ENCODE peak calls at places on chromosomes 2 and 18, in five cellular contexts. G is AG09319, U is GM12864, Z is neural crest cell, I is HFFc6. J is an unnamed sample.

GRCh38 chr2:3522851-3523481 is 3.6 kb upstream of the ADI1 start:
- DNase-seq in G (no peak), U (no peak), Z (no peak), I (no peak), J (no peak)

GRCh38 chr2:9984861-9985480 is 33.5 kb downstream of the GRHL1 start:
- DNase-seq in G (no peak), U (no peak), Z (no peak), I (peak; percentile 75), J (no peak)

GRCh38 chr2:5121677-5122076 is 570.5 kb upstream of the SOX11 start:
- DNase-seq in G (no peak), U (no peak), Z (peak; percentile 13), I (no peak), J (no peak)

GRCh38 chr18:75455249-75456183 is 28.0 kb upstream of the SMIM21 start:
- DNase-seq in G (no peak), U (no peak), Z (peak; percentile 32), I (no peak), J (no peak)

GRCh38 chr18:22152093-22152492 is 17.3 kb upstream of the GATA6 start:
- DNase-seq in G (no peak), U (no peak), Z (no peak), I (no peak), J (no peak)

GRCh38 chr2:231671617-231672350 is 36.5 kb upstream of the PTMA start:
- DNase-seq in G (no peak), U (peak; percentile 88), Z (no peak), I (no peak), J (no peak)

GRCh38 chr2:71282493-71282892 is 49.1 kb upstream of the ZNF638 start:
- DNase-seq in G (no peak), U (no peak), Z (no peak), I (peak; percentile 1), J (no peak)

GRCh38 chr2:68383778-68384177 is 18.7 kb downstream of the PLEK start:
- DNase-seq in G (no peak), U (no peak), Z (no peak), I (no peak), J (no peak)

GRCh38 chr2:140863713-140864112 is 1267.1 kb downstream of the LRP1B start:
- DNase-seq in G (no peak), U (peak; percentile 3), Z (no peak), I (peak; percentile 27), J (no peak)

GRCh38 chr2:120388222-120389035 is 42.5 kb downstream of the INHBB start:
- DNase-seq in G (no peak), U (no peak), Z (no peak), I (no peak), J (peak; percentile 17)

GRCh38 chr2:217834744-217835513 is 167.9 kb downstream of the TNS1 start:
- DNase-seq in G (no peak), U (no peak), Z (no peak), I (peak; percentile 36), J (no peak)

GRCh38 chr2:55157474-55157884 is 74.6 kb downstream of the CLHC1 start:
- DNase-seq in G (no peak), U (no peak), Z (no peak), I (peak; percentile 70), J (no peak)

GRCh38 chr2:106129150-106129549 is 65.0 kb downstream of the UXS1 start:
- DNase-seq in G (no peak), U (no peak), Z (no peak), I (no peak), J (no peak)

GRCh38 chr2:100070078-100070477 is 72.3 kb downstream of the AFF3 start:
- DNase-seq in G (no peak), U (no peak), Z (no peak), I (no peak), J (no peak)

GRCh38 chr2:219537657-219538487 is 5.7 kb downstream of the CHPF start:
- DNase-seq in G (no peak), U (no peak), Z (no peak), I (no peak), J (no peak)
- TF ChIP-seq CTCF in G (no peak), U (no peak), Z (no peak), I (peak; percentile 12), J (no peak)

DNA sequence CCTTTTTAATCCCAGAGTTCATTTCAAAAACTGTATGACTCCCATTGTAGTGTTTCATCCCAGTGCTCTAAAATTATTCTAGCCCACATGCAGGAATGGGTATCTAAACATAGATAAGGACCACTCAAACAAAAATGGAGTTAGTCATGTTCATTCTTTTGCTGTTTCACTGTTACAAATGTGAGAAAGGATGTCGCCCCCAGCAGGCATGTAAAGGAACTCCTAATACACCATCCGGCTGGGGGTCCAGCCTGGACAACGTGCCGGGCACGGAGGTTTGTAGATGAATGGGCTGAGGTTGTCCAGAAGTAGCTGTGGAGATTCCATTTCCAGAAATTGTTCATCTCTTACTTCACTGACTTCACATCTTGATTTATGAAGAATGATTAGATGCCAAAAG is 101.9 kb upstream of the RAB12 start:
- DNase-seq in G (no peak), U (no peak), Z (peak; percentile 8), I (no peak), J (no peak)
- TF ChIP-seq CTCF in G (no peak), U (peak; percentile 48), Z (peak; percentile 48), I (peak; percentile 64), J (peak; percentile 19)

GRCh38 chr2:58569460-58570185 is 328.5 kb upstream of the FANCL start:
- DNase-seq in G (no peak), U (peak; percentile 18), Z (no peak), I (no peak), J (no peak)

GRCh38 chr2:58574873-58575272 is 333.7 kb upstream of the FANCL start:
- DNase-seq in G (no peak), U (no peak), Z (no peak), I (no peak), J (no peak)

GRCh38 chr2:58571181-58571852 is 330.2 kb upstream of the FANCL start:
- DNase-seq in G (peak; percentile 43), U (peak; percentile 27), Z (peak; percentile 5), I (peak; percentile 47), J (no peak)
- TF ChIP-seq CTCF in G (peak; percentile 79), U (peak; percentile 74), Z (peak; percentile 83), I (peak; percentile 77), J (peak; percentile 88)

GRCh38 chr18:76475450-76476203 is 19.4 kb downstream of the ZNF516 start:
- DNase-seq in G (no peak), U (no peak), Z (no peak), I (no peak), J (no peak)
- TF ChIP-seq CTCF in G (peak; percentile 6), U (no peak), Z (no peak), I (peak; percentile 68), J (peak; percentile 14)

GRCh38 chr2:48829036-48829435 is 73.5 kb upstream of the LHCGR start:
- DNase-seq in G (no peak), U (no peak), Z (no peak), I (no peak), J (no peak)
- TF ChIP-seq CTCF in G (no peak), U (no peak), Z (no peak), I (no peak), J (no peak)